ENCODE peak calls at places on chromosomes 5 and 9, in five cellular contexts. One of them, this sample, is unnamed.

GRCh38 chr9:21096172-21096900 is 18.6 kb upstream of the IFNB1 start:
- DNase-seq in GF-D8: peak; percentile 36
- DNase-seq in fibroblast of mammary gland: peak; percentile 66
- DNase-seq in AG08396: peak; percentile 20
- DNase-seq in C1 segment of cervical spinal cord: no peak
- DNase-seq in this sample: peak; percentile 70

GRCh38 chr9:100296407-100296806 is 56.3 kb downstream of the TEX10 start:
- DNase-seq in fibroblast of mammary gland: no peak
- DNase-seq in C1 segment of cervical spinal cord: no peak
- DNase-seq in GF-D8: no peak
- DNase-seq in AG08396: no peak
- DNase-seq in this sample: no peak

GRCh38 chr9:135416771-135417290 is 62.8 kb upstream of the PPP1R26 start:
- DNase-seq in fibroblast of mammary gland: no peak
- DNase-seq in AG08396: peak; percentile 12
- DNase-seq in C1 segment of cervical spinal cord: no peak
- DNase-seq in GF-D8: no peak
- DNase-seq in this sample: no peak

GRCh38 chr5:73446631-73447233 is 1.8 kb downstream of the FOXD1 start:
- DNase-seq in AG08396: no peak
- DNase-seq in C1 segment of cervical spinal cord: no peak
- DNase-seq in GF-D8: no peak
- DNase-seq in fibroblast of mammary gland: no peak
- DNase-seq in this sample: no peak

GRCh38 chr9:136985853-136986252 is 3.1 kb downstream of the LCNL1 start:
- DNase-seq in AG08396: no peak
- DNase-seq in fibroblast of mammary gland: no peak
- DNase-seq in C1 segment of cervical spinal cord: no peak
- DNase-seq in GF-D8: no peak
- DNase-seq in this sample: no peak

GRCh38 chr5:107359033-107359915 is 311.5 kb downstream of the EFNA5 start:
- DNase-seq in C1 segment of cervical spinal cord: no peak
- DNase-seq in fibroblast of mammary gland: peak; percentile 64
- DNase-seq in AG08396: no peak
- DNase-seq in GF-D8: no peak
- DNase-seq in this sample: peak; percentile 76

GRCh38 chr5:181149355-181149754 is 2.0 kb downstream of the OR2V2 start:
- DNase-seq in AG08396: no peak
- DNase-seq in fibroblast of mammary gland: no peak
- DNase-seq in GF-D8: no peak
- DNase-seq in C1 segment of cervical spinal cord: no peak
- DNase-seq in this sample: no peak

GRCh38 chr9:132006657-132007370 is 72.9 kb downstream of the MED27 start:
- DNase-seq in fibroblast of mammary gland: peak; percentile 88
- DNase-seq in AG08396: no peak
- DNase-seq in GF-D8: no peak
- DNase-seq in C1 segment of cervical spinal cord: no peak
- DNase-seq in this sample: peak; percentile 63

GRCh38 chr5:168362097-168362885 is 70.8 kb downstream of the WWC1 start:
- DNase-seq in fibroblast of mammary gland: no peak
- DNase-seq in AG08396: no peak
- DNase-seq in C1 segment of cervical spinal cord: no peak
- DNase-seq in GF-D8: no peak
- DNase-seq in this sample: no peak

GRCh38 chr9:128122809-128123175 is 4.7 kb downstream of the PTGES2 start:
- DNase-seq in AG08396: no peak
- DNase-seq in GF-D8: no peak
- DNase-seq in fibroblast of mammary gland: no peak
- DNase-seq in C1 segment of cervical spinal cord: no peak
- DNase-seq in this sample: no peak

GRCh38 chr5:76999451-76999850 is 30.8 kb upstream of the AGGF1 start:
- DNase-seq in AG08396: peak; percentile 35
- DNase-seq in C1 segment of cervical spinal cord: no peak
- DNase-seq in fibroblast of mammary gland: peak; percentile 80
- DNase-seq in GF-D8: no peak
- DNase-seq in this sample: peak; percentile 90

GRCh38 chr5:180467028-180467427 is 27.2 kb upstream of the CNOT6 start:
- DNase-seq in C1 segment of cervical spinal cord: no peak
- DNase-seq in GF-D8: no peak
- DNase-seq in AG08396: peak; percentile 48
- DNase-seq in fibroblast of mammary gland: peak; percentile 69
- DNase-seq in this sample: peak; percentile 51

GRCh38 chr5:17620627-17621026 is 10.4 kb downstream of the TAF11L12 start:
- DNase-seq in fibroblast of mammary gland: no peak
- DNase-seq in GF-D8: no peak
- DNase-seq in C1 segment of cervical spinal cord: no peak
- DNase-seq in AG08396: no peak
- DNase-seq in this sample: no peak

GRCh38 chr5:32680183-32680582 is 30.9 kb upstream of the NPR3 start:
- DNase-seq in fibroblast of mammary gland: no peak
- DNase-seq in GF-D8: no peak
- DNase-seq in C1 segment of cervical spinal cord: no peak
- DNase-seq in AG08396: no peak
- DNase-seq in this sample: no peak

GRCh38 chr5:91586232-91586631 is 203.1 kb upstream of the ARRDC3 start:
- DNase-seq in C1 segment of cervical spinal cord: no peak
- DNase-seq in AG08396: no peak
- DNase-seq in fibroblast of mammary gland: no peak
- DNase-seq in GF-D8: no peak
- DNase-seq in this sample: no peak

GRCh38 chr9:134811673-134812668 is 68.6 kb upstream of the FCN2 start:
- DNase-seq in fibroblast of mammary gland: peak; percentile 73
- DNase-seq in GF-D8: no peak
- DNase-seq in AG08396: peak; percentile 89
- DNase-seq in C1 segment of cervical spinal cord: no peak
- DNase-seq in this sample: peak; percentile 36

GRCh38 chr9:124029617-124030016 is 18.0 kb downstream of the LHX2 start:
- DNase-seq in fibroblast of mammary gland: no peak
- DNase-seq in C1 segment of cervical spinal cord: no peak
- DNase-seq in AG08396: no peak
- DNase-seq in GF-D8: no peak
- DNase-seq in this sample: no peak

GRCh38 chr5:96807099-96807654 is 568 bp downstream of the ERAP1 start:
- DNase-seq in fibroblast of mammary gland: peak; percentile 54
- DNase-seq in C1 segment of cervical spinal cord: peak; percentile 85
- DNase-seq in GF-D8: no peak
- DNase-seq in AG08396: peak; percentile 88
- DNase-seq in this sample: peak; percentile 60

GRCh38 chr5:36382890-36383289 is 81.2 kb upstream of the RANBP3L start:
- DNase-seq in C1 segment of cervical spinal cord: no peak
- DNase-seq in GF-D8: no peak
- DNase-seq in fibroblast of mammary gland: no peak
- DNase-seq in AG08396: no peak
- DNase-seq in this sample: no peak

GRCh38 chr5:178469011-178469974 is 120.9 kb downstream of the COL23A1 start:
- DNase-seq in GF-D8: no peak
- DNase-seq in fibroblast of mammary gland: no peak
- DNase-seq in C1 segment of cervical spinal cord: no peak
- DNase-seq in AG08396: no peak
- DNase-seq in this sample: no peak

GRCh38 chr9:79387091-79387490 is 184.7 kb upstream of the TLE4 start:
- DNase-seq in AG08396: no peak
- DNase-seq in GF-D8: no peak
- DNase-seq in fibroblast of mammary gland: no peak
- DNase-seq in C1 segment of cervical spinal cord: no peak
- DNase-seq in this sample: peak; percentile 23

GRCh38 chr9:36040271-36040925 is 3.7 kb downstream of the RECK start:
- DNase-seq in GF-D8: no peak
- DNase-seq in AG08396: no peak
- DNase-seq in C1 segment of cervical spinal cord: no peak
- DNase-seq in fibroblast of mammary gland: no peak
- DNase-seq in this sample: peak; percentile 69

GRCh38 chr9:69097053-69097452 is 61.5 kb downstream of the FXN start:
- DNase-seq in C1 segment of cervical spinal cord: no peak
- DNase-seq in AG08396: no peak
- DNase-seq in GF-D8: no peak
- DNase-seq in fibroblast of mammary gland: peak; percentile 79
- DNase-seq in this sample: peak; percentile 89

GRCh38 chr5:94778299-94778698 is 159.8 kb downstream of the SLF1 start:
- DNase-seq in fibroblast of mammary gland: no peak
- DNase-seq in C1 segment of cervical spinal cord: no peak
- DNase-seq in AG08396: no peak
- DNase-seq in GF-D8: no peak
- DNase-seq in this sample: no peak

GRCh38 chr9:76761448-76761847 is 2.8 kb upstream of the PCA3 start:
- DNase-seq in fibroblast of mammary gland: peak; percentile 24
- DNase-seq in AG08396: no peak
- DNase-seq in C1 segment of cervical spinal cord: no peak
- DNase-seq in GF-D8: no peak
- DNase-seq in this sample: peak; percentile 10

GRCh38 chr5:149452007-149452664 is 73.0 kb upstream of the IL17B start:
- DNase-seq in AG08396: no peak
- DNase-seq in fibroblast of mammary gland: peak; percentile 68
- DNase-seq in C1 segment of cervical spinal cord: no peak
- DNase-seq in GF-D8: no peak
- DNase-seq in this sample: peak; percentile 68

GRCh38 chr5:172777381-172778222 is 6.6 kb upstream of the DUSP1 start:
- DNase-seq in fibroblast of mammary gland: peak; percentile 95
- DNase-seq in C1 segment of cervical spinal cord: peak; percentile 66
- DNase-seq in GF-D8: no peak
- DNase-seq in AG08396: peak; percentile 71
- DNase-seq in this sample: peak; percentile 88

GRCh38 chr5:9707766-9708462 is 77.8 kb upstream of the TAS2R1 start:
- DNase-seq in fibroblast of mammary gland: no peak
- DNase-seq in C1 segment of cervical spinal cord: no peak
- DNase-seq in AG08396: no peak
- DNase-seq in GF-D8: no peak
- DNase-seq in this sample: no peak

GRCh38 chr9:131112374-131113159 is 12.8 kb upstream of the NUP214 start:
- DNase-seq in fibroblast of mammary gland: no peak
- DNase-seq in AG08396: no peak
- DNase-seq in C1 segment of cervical spinal cord: no peak
- DNase-seq in GF-D8: no peak
- DNase-seq in this sample: no peak

GRCh38 chr5:154795235-154795596 is 40.0 kb downstream of the LARP1 start:
- DNase-seq in GF-D8: no peak
- DNase-seq in AG08396: no peak
- DNase-seq in fibroblast of mammary gland: peak; percentile 67
- DNase-seq in C1 segment of cervical spinal cord: no peak
- DNase-seq in this sample: no peak

GRCh38 chr9:88436379-88436778 is 48.1 kb downstream of the SPIN1 start:
- DNase-seq in C1 segment of cervical spinal cord: no peak
- DNase-seq in AG08396: no peak
- DNase-seq in fibroblast of mammary gland: no peak
- DNase-seq in GF-D8: no peak
- DNase-seq in this sample: no peak